ENCODE peak calls at places on chromosomes 12 and 14, in nine cellular contexts. T is heart left ventricle, G is gastrocnemius medialis, M is body of pancreas, K is upper lobe of left lung, Z is A549, X is HepG2, D is HCT116, V is IMR-90. S is an unnamed sample.

GRCh38 chr14:90534838-90535555 is 138.2 kb downstream of the CALM1 start:
- ATAC-seq in T (no peak), G (no peak), M (no peak), K (no peak), Z (no peak), X (no peak), D (peak), V (no peak), S (no peak)

GRCh38 chr14:44981198-44981597 is 19.2 kb downstream of the TOGARAM1 start:
- ATAC-seq in T (no peak), G (no peak), M (no peak), K (no peak), Z (no peak), X (no peak), D (no peak), V (no peak), S (no peak)

GRCh38 chr12:52551466-52551865 is 1.5 kb downstream of the KRT71 start:
- ATAC-seq in T (peak), G (no peak), M (no peak), K (no peak), Z (no peak), X (no peak), D (no peak), V (no peak), S (no peak)

GRCh38 chr14:65531148-65531547 is 118.6 kb downstream of the FUT8 start:
- ATAC-seq in T (no peak), G (no peak), M (no peak), K (no peak), Z (no peak), X (no peak), D (no peak), V (no peak), S (no peak)

GRCh38 chr14:56358265-56358664 is 221.3 kb upstream of the TMEM260 start:
- ATAC-seq in T (no peak), G (no peak), M (no peak), K (no peak), Z (no peak), X (no peak), D (no peak), V (peak), S (no peak)

GRCh38 chr12:116346751-116347150 is 69.3 kb upstream of the MED13L start:
- ATAC-seq in T (peak), G (peak), M (peak), K (no peak), Z (peak), X (no peak), D (peak), V (peak), S (peak)

GRCh38 chr14:76268013-76268376 is 107.9 kb upstream of the ESRRB start:
- ATAC-seq in T (peak), G (peak), M (peak), K (no peak), Z (no peak), X (no peak), D (no peak), V (peak), S (no peak)

GRCh38 chr14:22976620-22977433 is 5.5 kb downstream of the AJUBA start:
- ATAC-seq in T (no peak), G (no peak), M (peak), K (peak), Z (no peak), X (peak), D (no peak), V (no peak), S (no peak)

GRCh38 chr14:52115286-52115685 is 46.4 kb upstream of the NID2 start:
- ATAC-seq in T (no peak), G (no peak), M (no peak), K (no peak), Z (no peak), X (no peak), D (no peak), V (no peak), S (no peak)

GRCh38 chr12:100077367-100077766 is 65.3 kb downstream of the BLTP3B start:
- ATAC-seq in T (no peak), G (no peak), M (no peak), K (no peak), Z (peak), X (peak), D (no peak), V (peak), S (no peak)

GRCh38 chr12:64220046-64220445 is 2.0 kb downstream of the KICS2 start:
- ATAC-seq in T (no peak), G (no peak), M (no peak), K (no peak), Z (no peak), X (no peak), D (no peak), V (no peak), S (no peak)

GRCh38 chr12:67243260-67243659 is 25.9 kb upstream of the CAND1 start:
- ATAC-seq in T (no peak), G (no peak), M (no peak), K (no peak), Z (no peak), X (no peak), D (no peak), V (no peak), S (no peak)

GRCh38 chr14:91392623-91393303 is 24.9 kb downstream of the CCDC88C start:
- ATAC-seq in T (peak), G (no peak), M (no peak), K (no peak), Z (no peak), X (no peak), D (no peak), V (no peak), S (no peak)

GRCh38 chr12:40117818-40118217 is 11.9 kb upstream of the SLC2A13 start:
- ATAC-seq in T (no peak), G (no peak), M (no peak), K (no peak), Z (no peak), X (no peak), D (no peak), V (no peak), S (no peak)

GRCh38 chr12:71562681-71563595 is 100.7 kb downstream of the ZFC3H1 start:
- ATAC-seq in T (no peak), G (no peak), M (no peak), K (no peak), Z (no peak), X (no peak), D (no peak), V (no peak), S (no peak)

GRCh38 chr14:68929623-68930307 is 49.3 kb downstream of the ACTN1 start:
- ATAC-seq in T (peak), G (no peak), M (no peak), K (no peak), Z (no peak), X (peak), D (no peak), V (no peak), S (peak)

GRCh38 chr14:59422069-59422881 is 42.9 kb downstream of the GPR135 start:
- ATAC-seq in T (peak), G (peak), M (no peak), K (no peak), Z (no peak), X (no peak), D (no peak), V (no peak), S (no peak)

GRCh38 chr12:19916982-19917381 is 451.4 kb upstream of the PDE3A start:
- ATAC-seq in T (no peak), G (no peak), M (no peak), K (no peak), Z (no peak), X (no peak), D (no peak), V (no peak), S (no peak)

GRCh38 chr12:12450043-12450451 is 93.2 kb downstream of the BORCS5 start:
- ATAC-seq in T (no peak), G (no peak), M (peak), K (peak), Z (no peak), X (peak), D (no peak), V (no peak), S (no peak)

GRCh38 chr12:130863298-130863697 is 8.6 kb upstream of the RAN start:
- ATAC-seq in T (no peak), G (no peak), M (no peak), K (no peak), Z (peak), X (peak), D (no peak), V (no peak), S (no peak)

GRCh38 chr14:104107611-104108569 is 22.4 kb downstream of the ASPG start:
- ATAC-seq in T (no peak), G (no peak), M (no peak), K (peak), Z (no peak), X (peak), D (peak), V (no peak), S (no peak)

GRCh38 chr12:93090768-93091172 is 161.7 kb upstream of the EEA1 start:
- ATAC-seq in T (no peak), G (no peak), M (no peak), K (no peak), Z (peak), X (no peak), D (peak), V (peak), S (no peak)

GRCh38 chr12:17982556-17982955 is 107.4 kb downstream of the RERGL start:
- ATAC-seq in T (no peak), G (no peak), M (no peak), K (no peak), Z (no peak), X (no peak), D (no peak), V (no peak), S (no peak)

GRCh38 chr12:98572010-98572409 is 21.5 kb upstream of the SLC25A3 start:
- ATAC-seq in T (no peak), G (no peak), M (peak), K (no peak), Z (peak), X (peak), D (peak), V (no peak), S (no peak)

GRCh38 chr12:65232490-65233077 is 45.9 kb upstream of the MSRB3 start:
- ATAC-seq in T (no peak), G (no peak), M (no peak), K (no peak), Z (no peak), X (no peak), D (no peak), V (peak), S (no peak)

GRCh38 chr12:108884116-108885012 is 4.5 kb downstream of the DAO start:
- ATAC-seq in T (peak), G (peak), M (no peak), K (peak), Z (peak), X (no peak), D (peak), V (peak), S (no peak)

GRCh38 chr14:90775441-90775840 is 40.8 kb downstream of the TTC7B start:
- ATAC-seq in T (no peak), G (no peak), M (no peak), K (no peak), Z (no peak), X (no peak), D (no peak), V (no peak), S (no peak)

GRCh38 chr14:102362084-102362483 is 606 bp downstream of the CINP start:
- ATAC-seq in T (no peak), G (peak), M (peak), K (no peak), Z (peak), X (no peak), D (no peak), V (no peak), S (no peak)

GRCh38 chr12:78271546-78271945 is 440.9 kb downstream of the NAV3 start:
- ATAC-seq in T (no peak), G (no peak), M (no peak), K (no peak), Z (no peak), X (no peak), D (no peak), V (no peak), S (no peak)

GRCh38 chr12:57518920-57519757 is 1.2 kb downstream of the DDIT3 start:
- ATAC-seq in T (no peak), G (no peak), M (no peak), K (no peak), Z (no peak), X (peak), D (no peak), V (no peak), S (no peak)

GRCh38 chr12:15256760-15257159 is 35.5 kb upstream of the RERG start:
- ATAC-seq in T (peak), G (peak), M (peak), K (no peak), Z (no peak), X (no peak), D (no peak), V (no peak), S (peak)

GRCh38 chr12:6205144-6205539 is 4.9 kb downstream of the CD9 start:
- ATAC-seq in T (peak), G (peak), M (no peak), K (no peak), Z (no peak), X (no peak), D (no peak), V (no peak), S (peak)

GRCh38 chr12:110677206-110677911 is 11.6 kb downstream of the HVCN1 start:
- ATAC-seq in T (peak), G (peak), M (no peak), K (no peak), Z (no peak), X (no peak), D (no peak), V (no peak), S (peak)

GRCh38 chr12:1706284-1707016 is 15.6 kb downstream of the ADIPOR2 start:
- ATAC-seq in T (no peak), G (no peak), M (no peak), K (no peak), Z (no peak), X (no peak), D (no peak), V (peak), S (no peak)

GRCh38 chr12:39764944-39765560 is 145.4 kb upstream of the ABCD2 start:
- ATAC-seq in T (no peak), G (no peak), M (peak), K (no peak), Z (peak), X (peak), D (no peak), V (peak), S (peak)

GRCh38 chr12:122040579-122041386 is 19.1 kb downstream of the BCL7A start:
- ATAC-seq in T (peak), G (no peak), M (peak), K (peak), Z (peak), X (peak), D (no peak), V (no peak), S (no peak)

GRCh38 chr14:69769623-69770022 is 2.7 kb downstream of the SRSF5 start:
- ATAC-seq in T (no peak), G (no peak), M (no peak), K (no peak), Z (no peak), X (no peak), D (no peak), V (no peak), S (no peak)

GRCh38 chr12:49899286-49899843 is 4.3 kb downstream of the FAIM2 start:
- ATAC-seq in T (no peak), G (no peak), M (no peak), K (no peak), Z (no peak), X (no peak), D (no peak), V (no peak), S (no peak)

GRCh38 chr12:121537814-121538698 is 42.8 kb downstream of the KDM2B start:
- ATAC-seq in T (peak), G (peak), M (peak), K (no peak), Z (peak), X (peak), D (peak), V (peak), S (peak)

GRCh38 chr12:104456950-104457745 is 400 bp downstream of the CHST11 start:
- ATAC-seq in T (peak), G (peak), M (peak), K (peak), Z (peak), X (peak), D (peak), V (peak), S (peak)
- TF ChIP-seq POLR2A in T (no peak), G (peak), M (no peak), K (peak), Z (peak), X (no peak), D (peak), V (no peak), S (peak)

DNA sequence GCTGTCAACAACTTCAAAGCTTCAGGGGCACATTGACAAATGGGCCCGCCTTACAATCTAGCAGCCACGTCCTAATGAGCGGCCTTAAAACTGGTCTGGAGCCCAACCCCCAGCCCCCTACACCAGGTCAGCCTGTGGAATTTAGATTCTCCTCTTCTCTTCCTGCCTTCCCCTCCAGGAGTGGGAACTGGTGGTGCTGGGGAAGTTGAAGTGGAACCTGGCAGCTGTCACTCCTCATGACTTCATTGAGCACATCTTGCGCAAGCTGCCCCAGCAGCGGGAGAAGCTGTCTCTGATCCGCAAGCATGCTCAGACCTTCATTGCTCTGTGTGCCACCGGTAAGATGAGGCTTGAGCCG is 5.0 kb downstream of the CCND2 start:
- ATAC-seq in T (peak), G (peak), M (no peak), K (peak), Z (no peak), X (no peak), D (no peak), V (no peak), S (no peak)
- TF ChIP-seq POLR2A in T (no peak), G (no peak), M (no peak), K (no peak), Z (no peak), X (no peak), D (no peak), V (no peak), S (no peak)

DNA sequence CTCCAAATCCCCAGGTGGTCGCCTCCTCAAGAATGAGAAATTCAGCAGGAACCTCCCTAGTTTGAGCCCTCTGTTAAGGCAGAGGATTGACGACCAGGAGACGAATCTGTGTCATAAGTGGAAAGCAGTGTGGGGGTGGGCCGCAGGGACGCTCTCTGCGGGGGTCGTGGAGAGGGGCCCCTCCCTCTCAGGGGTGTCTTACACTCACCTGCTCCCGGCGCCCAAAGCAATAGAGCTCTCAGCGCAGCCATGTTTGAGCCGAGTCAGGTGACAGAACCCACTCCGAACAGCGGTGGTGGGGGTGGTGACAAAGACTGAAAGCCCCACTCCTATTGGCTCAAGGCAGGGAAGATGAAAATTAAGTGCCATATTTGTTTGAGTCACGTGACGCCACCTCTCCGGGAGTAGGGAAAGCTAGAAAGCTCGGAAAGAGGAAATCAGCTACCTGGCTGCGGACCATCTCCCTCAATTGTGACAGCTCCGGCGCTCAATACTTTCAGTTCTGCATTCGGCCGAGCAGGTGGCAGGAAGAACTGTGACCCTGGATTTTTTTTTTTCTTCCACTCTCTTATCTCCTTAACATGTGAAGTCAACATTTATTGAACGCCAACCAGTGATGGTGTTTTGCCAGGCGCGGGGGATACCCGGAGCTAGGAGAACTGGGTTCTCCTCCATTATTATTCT is at the start of gene ZFYVE26:
- ATAC-seq in T (peak), G (peak), M (peak), K (peak), Z (peak), X (peak), D (peak), V (peak), S (peak)
- TF ChIP-seq POLR2A in T (no peak), G (peak), M (peak), K (no peak), Z (peak), X (peak), D (no peak), V (no peak), S (no peak)

DNA sequence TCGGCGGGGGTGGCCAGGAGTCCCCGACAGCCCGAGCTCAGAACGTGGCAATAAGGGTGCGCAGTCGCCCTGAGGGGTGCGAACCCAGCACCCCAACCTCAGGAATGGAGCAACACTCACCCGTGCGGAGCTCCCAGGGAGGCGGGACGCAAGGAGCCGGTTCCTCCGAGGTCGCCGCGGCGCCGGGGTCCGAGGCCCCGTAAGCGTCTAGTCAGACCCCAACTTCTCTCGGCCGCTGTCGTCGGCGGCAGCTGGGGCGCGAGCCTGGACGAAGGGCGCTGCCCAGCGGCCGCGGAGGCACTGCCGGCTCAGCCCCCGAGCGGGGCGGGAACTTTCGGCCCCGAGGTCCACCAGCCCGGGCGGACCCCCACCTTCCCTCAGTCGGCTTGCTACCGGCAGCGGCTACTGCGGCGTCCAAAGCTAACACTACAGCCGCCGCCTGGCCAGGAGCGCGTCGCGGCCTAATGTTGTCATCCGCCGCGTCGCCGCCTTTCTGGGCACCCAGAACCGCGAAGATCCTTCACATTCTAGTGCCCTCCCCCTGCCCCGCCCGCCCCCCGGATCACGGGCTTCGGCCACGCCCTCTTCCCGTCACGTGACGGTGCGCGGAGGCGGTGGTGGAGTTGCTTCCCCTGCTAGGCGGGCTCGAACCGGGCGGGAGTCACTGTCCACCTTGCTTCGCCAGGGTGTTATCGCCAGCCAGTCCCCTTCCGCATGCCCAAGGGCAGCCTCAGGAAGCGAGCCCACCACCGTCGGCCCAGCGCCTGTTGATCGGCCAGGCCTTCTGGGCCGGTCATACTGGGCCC is at the start of gene OSBPL8:
- ATAC-seq in T (peak), G (peak), M (peak), K (peak), Z (peak), X (peak), D (peak), V (peak), S (peak)
- TF ChIP-seq POLR2A in T (no peak), G (peak), M (peak), K (peak), Z (peak), X (peak), D (peak), V (peak), S (peak)

S was measured in gastroesophageal sphincter.